ENCODE peak calls at places on chromosome 10, in six cellular contexts. One of them, this sample, is unnamed.

GRCh38 chr10:87966454-87966853 is 103.0 kb downstream of the PTEN start:
- DNase-seq in esophagus squamous epithelium: no peak
- DNase-seq in WTC11: no peak
- DNase-seq in spleen: no peak
- DNase-seq in CD8-positive, alpha-beta T cell: no peak
- DNase-seq in Panc1: no peak
- DNase-seq in this sample: no peak

GRCh38 chr10:78805176-78805575 is 263.6 kb upstream of the ZMIZ1 start:
- DNase-seq in Panc1: no peak
- DNase-seq in spleen: no peak
- DNase-seq in CD8-positive, alpha-beta T cell: no peak
- DNase-seq in esophagus squamous epithelium: no peak
- DNase-seq in WTC11: no peak
- DNase-seq in this sample: no peak

GRCh38 chr10:19164461-19164860 is 115.9 kb downstream of the MALRD1 start:
- DNase-seq in WTC11: no peak
- DNase-seq in esophagus squamous epithelium: no peak
- DNase-seq in Panc1: no peak
- DNase-seq in spleen: no peak
- DNase-seq in CD8-positive, alpha-beta T cell: no peak
- DNase-seq in this sample: no peak

GRCh38 chr10:63219749-63220148 is 86.6 kb downstream of the NRBF2 start:
- DNase-seq in Panc1: no peak
- DNase-seq in esophagus squamous epithelium: no peak
- DNase-seq in spleen: no peak
- DNase-seq in WTC11: no peak
- DNase-seq in CD8-positive, alpha-beta T cell: no peak
- DNase-seq in this sample: no peak

GRCh38 chr10:132454296-132455198 is 57.5 kb downstream of the PWWP2B start:
- DNase-seq in spleen: peak; percentile 80
- DNase-seq in WTC11: no peak
- DNase-seq in CD8-positive, alpha-beta T cell: no peak
- DNase-seq in Panc1: no peak
- DNase-seq in esophagus squamous epithelium: no peak
- DNase-seq in this sample: no peak

GRCh38 chr10:2146079-2146478 is 408.8 kb upstream of the ADARB2 start:
- DNase-seq in spleen: no peak
- DNase-seq in esophagus squamous epithelium: no peak
- DNase-seq in WTC11: no peak
- DNase-seq in Panc1: no peak
- DNase-seq in CD8-positive, alpha-beta T cell: no peak
- DNase-seq in this sample: no peak

GRCh38 chr10:3068968-3069737 is 1.8 kb downstream of the PFKP start:
- DNase-seq in spleen: no peak
- DNase-seq in CD8-positive, alpha-beta T cell: peak; percentile 27
- DNase-seq in WTC11: peak; percentile 45
- DNase-seq in Panc1: no peak
- DNase-seq in esophagus squamous epithelium: no peak
- DNase-seq in this sample: no peak

GRCh38 chr10:11320809-11321520 is 290.5 kb downstream of the USP6NL start:
- DNase-seq in esophagus squamous epithelium: no peak
- DNase-seq in CD8-positive, alpha-beta T cell: no peak
- DNase-seq in spleen: no peak
- DNase-seq in WTC11: no peak
- DNase-seq in Panc1: no peak
- DNase-seq in this sample: no peak

GRCh38 chr10:95404864-95405263 is 114.1 kb upstream of the PDLIM1 start:
- DNase-seq in spleen: no peak
- DNase-seq in Panc1: no peak
- DNase-seq in CD8-positive, alpha-beta T cell: no peak
- DNase-seq in esophagus squamous epithelium: no peak
- DNase-seq in WTC11: no peak
- DNase-seq in this sample: no peak

GRCh38 chr10:34576789-34577188 is 238.3 kb downstream of the PARD3 start:
- DNase-seq in WTC11: no peak
- DNase-seq in CD8-positive, alpha-beta T cell: no peak
- DNase-seq in spleen: no peak
- DNase-seq in esophagus squamous epithelium: no peak
- DNase-seq in Panc1: no peak
- DNase-seq in this sample: no peak

GRCh38 chr10:79298403-79299244 is 48.6 kb upstream of the PPIF start:
- DNase-seq in spleen: no peak
- DNase-seq in esophagus squamous epithelium: no peak
- DNase-seq in Panc1: no peak
- DNase-seq in WTC11: no peak
- DNase-seq in CD8-positive, alpha-beta T cell: no peak
- DNase-seq in this sample: no peak

GRCh38 chr10:12656518-12657142 is 307.3 kb downstream of the CAMK1D start:
- DNase-seq in spleen: no peak
- DNase-seq in CD8-positive, alpha-beta T cell: no peak
- DNase-seq in WTC11: no peak
- DNase-seq in esophagus squamous epithelium: no peak
- DNase-seq in Panc1: peak; percentile 24
- DNase-seq in this sample: no peak

GRCh38 chr10:62924344-62924748 is 108.2 kb upstream of the EGR2 start:
- DNase-seq in spleen: peak; percentile 72
- DNase-seq in WTC11: peak; percentile 84
- DNase-seq in Panc1: no peak
- DNase-seq in esophagus squamous epithelium: no peak
- DNase-seq in CD8-positive, alpha-beta T cell: no peak
- DNase-seq in this sample: no peak

GRCh38 chr10:73232887-73233286 is 14.2 kb downstream of the DNAJC9 start:
- DNase-seq in spleen: no peak
- DNase-seq in CD8-positive, alpha-beta T cell: no peak
- DNase-seq in Panc1: no peak
- DNase-seq in WTC11: peak; percentile 25
- DNase-seq in esophagus squamous epithelium: no peak
- DNase-seq in this sample: no peak

GRCh38 chr10:60644436-60645130 is 133.7 kb upstream of the CDK1 start:
- DNase-seq in CD8-positive, alpha-beta T cell: no peak
- DNase-seq in spleen: no peak
- DNase-seq in Panc1: no peak
- DNase-seq in WTC11: no peak
- DNase-seq in esophagus squamous epithelium: no peak
- DNase-seq in this sample: no peak

GRCh38 chr10:99630439-99630838 is 10.2 kb upstream of the SLC25A28 start:
- DNase-seq in Panc1: no peak
- DNase-seq in CD8-positive, alpha-beta T cell: no peak
- DNase-seq in spleen: no peak
- DNase-seq in WTC11: no peak
- DNase-seq in esophagus squamous epithelium: no peak
- DNase-seq in this sample: no peak

GRCh38 chr10:27446091-27446918 is 57.8 kb upstream of the RAB18 start:
- DNase-seq in WTC11: no peak
- DNase-seq in spleen: no peak
- DNase-seq in esophagus squamous epithelium: no peak
- DNase-seq in CD8-positive, alpha-beta T cell: no peak
- DNase-seq in Panc1: no peak
- DNase-seq in this sample: no peak

GRCh38 chr10:2201534-2202104 is 464.3 kb upstream of the ADARB2 start:
- DNase-seq in CD8-positive, alpha-beta T cell: no peak
- DNase-seq in esophagus squamous epithelium: no peak
- DNase-seq in WTC11: peak; percentile 47
- DNase-seq in spleen: no peak
- DNase-seq in Panc1: no peak
- DNase-seq in this sample: no peak

GRCh38 chr10:100501423-100501822 is 18.2 kb downstream of the SEC31B start:
- DNase-seq in Panc1: no peak
- DNase-seq in WTC11: no peak
- DNase-seq in CD8-positive, alpha-beta T cell: no peak
- DNase-seq in spleen: no peak
- DNase-seq in esophagus squamous epithelium: no peak
- DNase-seq in this sample: no peak

DNA sequence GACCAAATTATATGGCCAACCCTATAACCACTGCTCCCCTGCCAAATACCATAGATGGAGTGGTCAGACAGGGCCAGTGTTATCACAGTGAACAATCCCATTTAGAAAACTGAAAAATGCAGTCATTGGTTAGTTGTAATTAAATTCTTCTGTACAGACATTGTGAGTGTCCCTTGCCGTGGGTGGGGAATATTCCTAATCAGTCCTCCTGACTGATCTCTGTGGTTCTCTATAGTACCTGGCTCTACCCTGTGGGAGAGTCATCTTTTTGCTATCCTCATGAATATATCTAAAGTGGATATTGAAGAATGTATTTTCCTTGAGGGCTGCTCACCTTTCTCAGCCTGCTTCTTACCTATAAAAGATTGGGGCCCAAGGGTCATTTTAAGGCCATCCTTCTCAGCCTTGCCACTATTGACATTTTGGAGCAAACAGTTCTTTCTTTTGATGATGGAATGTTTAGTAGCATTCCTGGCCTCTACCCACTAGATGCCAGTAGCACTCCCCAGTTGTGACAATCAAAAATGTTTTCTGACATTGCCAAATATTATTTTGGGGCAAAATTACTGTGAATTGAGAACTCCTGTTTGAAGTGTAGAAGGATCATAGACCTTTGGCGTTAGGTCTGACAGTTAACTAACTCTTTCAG is 110.2 kb downstream of the MAPK8 start:
- DNase-seq in esophagus squamous epithelium: no peak
- DNase-seq in Panc1: no peak
- DNase-seq in CD8-positive, alpha-beta T cell: no peak
- DNase-seq in WTC11: no peak
- DNase-seq in spleen: no peak
- DNase-seq in this sample: no peak
- TF ChIP-seq CTCF in esophagus squamous epithelium: no peak
- TF ChIP-seq CTCF in Panc1: no peak
- TF ChIP-seq CTCF in CD8-positive, alpha-beta T cell: no peak
- TF ChIP-seq CTCF in WTC11: no peak
- TF ChIP-seq CTCF in spleen: no peak
- TF ChIP-seq CTCF in this sample: no peak

DNA sequence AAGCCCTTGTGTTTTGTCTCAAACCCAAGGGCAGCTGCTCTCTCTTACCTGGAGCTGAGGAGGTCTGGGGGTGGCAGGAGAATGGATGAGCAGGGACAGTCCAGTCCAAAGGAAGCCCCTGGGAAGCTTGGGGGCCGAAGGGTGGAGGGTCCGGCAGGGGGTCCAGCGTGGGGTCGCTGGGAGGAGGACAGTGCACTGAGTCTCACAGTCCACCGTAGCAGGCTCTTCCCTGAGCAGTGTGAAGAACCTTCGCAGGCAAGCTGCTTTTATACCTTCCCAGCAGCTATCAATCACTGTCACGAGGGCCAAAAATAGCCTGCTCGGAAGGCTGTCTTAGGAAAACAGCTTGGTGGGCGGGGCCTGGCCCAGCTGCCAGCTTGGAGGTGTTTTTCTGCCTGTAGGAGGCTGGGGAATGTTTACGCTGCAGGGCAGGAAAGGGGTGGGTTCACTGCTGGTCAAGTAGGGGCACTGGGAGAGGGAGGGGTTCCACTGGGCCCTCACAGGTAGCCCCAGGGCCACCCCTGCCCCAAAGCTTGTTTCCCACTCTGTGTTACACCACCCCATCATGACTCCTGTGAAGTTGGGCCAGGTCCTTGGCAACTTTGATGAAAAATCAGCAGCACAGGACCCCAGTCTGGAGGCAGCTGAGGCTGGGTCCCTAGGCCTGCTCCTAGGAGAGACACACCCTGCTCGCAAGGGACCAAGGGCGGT is at the start of gene DEPP1:
- DNase-seq in esophagus squamous epithelium: peak; percentile 19
- DNase-seq in CD8-positive, alpha-beta T cell: no peak
- DNase-seq in WTC11: peak; percentile 80
- DNase-seq in Panc1: peak; percentile 91
- DNase-seq in spleen: peak; percentile 82
- DNase-seq in this sample: peak; percentile 89
- TF ChIP-seq CTCF in esophagus squamous epithelium: peak; percentile 26
- TF ChIP-seq CTCF in CD8-positive, alpha-beta T cell: no peak
- TF ChIP-seq CTCF in WTC11: no peak
- TF ChIP-seq CTCF in Panc1: no peak
- TF ChIP-seq CTCF in spleen: no peak
- TF ChIP-seq CTCF in this sample: no peak

GRCh38 chr10:49519717-49520116 is 19.2 kb downstream of the ERCC6 start:
- DNase-seq in spleen: no peak
- DNase-seq in esophagus squamous epithelium: no peak
- DNase-seq in Panc1: no peak
- DNase-seq in CD8-positive, alpha-beta T cell: no peak
- DNase-seq in WTC11: no peak
- DNase-seq in this sample: no peak

GRCh38 chr10:49520122-49520775 is 18.7 kb downstream of the ERCC6 start:
- DNase-seq in Panc1: no peak
- DNase-seq in spleen: no peak
- DNase-seq in WTC11: no peak
- DNase-seq in CD8-positive, alpha-beta T cell: no peak
- DNase-seq in esophagus squamous epithelium: no peak
- DNase-seq in this sample: no peak

GRCh38 chr10:49518566-49518965 is 20.4 kb downstream of the ERCC6 start:
- DNase-seq in esophagus squamous epithelium: no peak
- DNase-seq in spleen: no peak
- DNase-seq in CD8-positive, alpha-beta T cell: no peak
- DNase-seq in Panc1: no peak
- DNase-seq in WTC11: no peak
- DNase-seq in this sample: no peak

GRCh38 chr10:49521062-49521461 is 17.9 kb downstream of the ERCC6 start:
- DNase-seq in esophagus squamous epithelium: no peak
- DNase-seq in Panc1: no peak
- DNase-seq in WTC11: no peak
- DNase-seq in spleen: no peak
- DNase-seq in CD8-positive, alpha-beta T cell: no peak
- DNase-seq in this sample: no peak

DNA sequence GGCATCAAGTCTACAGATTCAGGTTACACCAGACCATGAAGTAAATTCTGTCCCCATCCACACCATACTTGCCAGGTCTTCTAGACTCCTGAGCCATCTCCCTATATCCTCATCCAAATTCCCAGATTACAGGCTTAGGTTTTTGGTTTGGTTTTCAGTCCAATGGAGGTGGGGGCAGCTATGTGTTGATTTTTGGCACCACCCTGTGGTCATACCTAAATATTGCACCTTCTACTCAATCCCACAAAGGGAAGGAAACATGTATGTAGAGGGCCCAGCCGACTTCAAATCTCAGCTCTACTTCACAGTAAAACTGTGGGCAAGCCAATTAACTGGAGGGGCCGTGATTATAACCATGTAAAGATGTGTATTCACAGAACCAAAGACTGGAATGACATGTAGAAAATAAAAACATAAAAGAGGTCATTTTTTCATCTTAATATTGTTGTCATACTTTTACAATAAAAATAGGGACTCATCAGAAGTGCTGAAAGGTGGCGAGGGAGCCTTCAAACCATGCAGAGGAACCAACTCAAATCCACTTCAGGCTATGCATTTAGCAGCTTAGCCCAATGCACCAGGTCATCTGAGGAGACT is 19.8 kb downstream of the ERCC6 start:
- DNase-seq in Panc1: peak; percentile 22
- DNase-seq in WTC11: peak; percentile 24
- DNase-seq in CD8-positive, alpha-beta T cell: peak; percentile 28
- DNase-seq in esophagus squamous epithelium: no peak
- DNase-seq in spleen: no peak
- DNase-seq in this sample: no peak
- TF ChIP-seq CTCF in Panc1: peak; percentile 87
- TF ChIP-seq CTCF in WTC11: peak; percentile 64
- TF ChIP-seq CTCF in CD8-positive, alpha-beta T cell: peak; percentile 69
- TF ChIP-seq CTCF in esophagus squamous epithelium: peak; percentile 56
- TF ChIP-seq CTCF in spleen: peak; percentile 61
- TF ChIP-seq CTCF in this sample: peak; percentile 80

GRCh38 chr10:72162978-72163377 is 52.8 kb upstream of the ANAPC16 start:
- DNase-seq in Panc1: no peak
- DNase-seq in spleen: no peak
- DNase-seq in WTC11: no peak
- DNase-seq in esophagus squamous epithelium: no peak
- DNase-seq in CD8-positive, alpha-beta T cell: no peak
- DNase-seq in this sample: no peak

GRCh38 chr10:72170263-72170662 is 45.5 kb upstream of the ANAPC16 start:
- DNase-seq in CD8-positive, alpha-beta T cell: no peak
- DNase-seq in spleen: no peak
- DNase-seq in esophagus squamous epithelium: no peak
- DNase-seq in WTC11: no peak
- DNase-seq in Panc1: no peak
- DNase-seq in this sample: no peak

GRCh38 chr10:72164617-72165016 is 51.2 kb upstream of the ANAPC16 start:
- DNase-seq in spleen: no peak
- DNase-seq in Panc1: no peak
- DNase-seq in WTC11: no peak
- DNase-seq in CD8-positive, alpha-beta T cell: no peak
- DNase-seq in esophagus squamous epithelium: no peak
- DNase-seq in this sample: no peak
- TF ChIP-seq CTCF in spleen: no peak
- TF ChIP-seq CTCF in Panc1: no peak
- TF ChIP-seq CTCF in WTC11: no peak
- TF ChIP-seq CTCF in CD8-positive, alpha-beta T cell: peak; percentile 85
- TF ChIP-seq CTCF in esophagus squamous epithelium: no peak
- TF ChIP-seq CTCF in this sample: peak; percentile 37

This sample was measured in mesothelial cell of epicardium.